ENCODE peak calls at places on chromosome 2, in six cellular contexts. P is GM23338, N is bronchial epithelial cell, Z is GM12865, E is choroid plexus epithelial cell, G is IMR-90. U is an unnamed sample.

GRCh38 chr2:15494877-15495276 is 66.3 kb downstream of the NBAS start:
- DNase-seq in P (no peak), N (peak), Z (no peak), E (no peak), G (no peak), U (no peak)

GRCh38 chr2:88638743-88639142 is 11.5 kb upstream of the EIF2AK3 start:
- DNase-seq in P (no peak), N (peak), Z (no peak), E (peak), G (no peak), U (no peak)

GRCh38 chr2:12928197-12928596 is 211.5 kb downstream of the TRIB2 start:
- DNase-seq in P (no peak), N (peak), Z (no peak), E (peak), G (peak), U (no peak)

GRCh38 chr2:38080346-38080745 is 4.4 kb upstream of the CYP1B1 start:
- DNase-seq in P (no peak), N (no peak), Z (no peak), E (no peak), G (no peak), U (no peak)

GRCh38 chr2:146994246-146994645 is 850.6 kb upstream of the ACVR2A start:
- DNase-seq in P (no peak), N (no peak), Z (no peak), E (no peak), G (no peak), U (no peak)

GRCh38 chr2:165898381-165898780 is 55.2 kb downstream of the TTC21B start:
- DNase-seq in P (no peak), N (peak), Z (no peak), E (no peak), G (peak), U (no peak)

GRCh38 chr2:66569974-66570373 is 135.0 kb downstream of the MEIS1 start:
- DNase-seq in P (no peak), N (no peak), Z (no peak), E (no peak), G (no peak), U (no peak)

GRCh38 chr2:236875906-236876505 is 209.7 kb upstream of the COPS8 start:
- DNase-seq in P (no peak), N (peak), Z (no peak), E (no peak), G (no peak), U (peak)

GRCh38 chr2:117057021-117057420 is 757.5 kb upstream of the DDX18 start:
- DNase-seq in P (no peak), N (no peak), Z (no peak), E (no peak), G (no peak), U (no peak)

GRCh38 chr2:24482972-24483300 is 8.1 kb upstream of the NCOA1 start:
- DNase-seq in P (no peak), N (no peak), Z (no peak), E (no peak), G (no peak), U (no peak)

GRCh38 chr2:24482256-24482971 is 8.6 kb upstream of the NCOA1 start:
- DNase-seq in P (no peak), N (peak), Z (no peak), E (no peak), G (no peak), U (no peak)

GRCh38 chr2:24486628-24487027 is 4.4 kb upstream of the NCOA1 start:
- DNase-seq in P (no peak), N (no peak), Z (no peak), E (no peak), G (no peak), U (no peak)

GRCh38 chr2:24489465-24489864 is 1.6 kb upstream of the NCOA1 start:
- DNase-seq in P (peak), N (no peak), Z (no peak), E (no peak), G (no peak), U (no peak)

GRCh38 chr2:24485191-24485590 is 5.9 kb upstream of the NCOA1 start:
- DNase-seq in P (no peak), N (no peak), Z (no peak), E (no peak), G (no peak), U (no peak)
- TF ChIP-seq CTCF in P (no peak), N (no peak), Z (no peak), E (no peak), G (no peak), U (no peak)

DNA sequence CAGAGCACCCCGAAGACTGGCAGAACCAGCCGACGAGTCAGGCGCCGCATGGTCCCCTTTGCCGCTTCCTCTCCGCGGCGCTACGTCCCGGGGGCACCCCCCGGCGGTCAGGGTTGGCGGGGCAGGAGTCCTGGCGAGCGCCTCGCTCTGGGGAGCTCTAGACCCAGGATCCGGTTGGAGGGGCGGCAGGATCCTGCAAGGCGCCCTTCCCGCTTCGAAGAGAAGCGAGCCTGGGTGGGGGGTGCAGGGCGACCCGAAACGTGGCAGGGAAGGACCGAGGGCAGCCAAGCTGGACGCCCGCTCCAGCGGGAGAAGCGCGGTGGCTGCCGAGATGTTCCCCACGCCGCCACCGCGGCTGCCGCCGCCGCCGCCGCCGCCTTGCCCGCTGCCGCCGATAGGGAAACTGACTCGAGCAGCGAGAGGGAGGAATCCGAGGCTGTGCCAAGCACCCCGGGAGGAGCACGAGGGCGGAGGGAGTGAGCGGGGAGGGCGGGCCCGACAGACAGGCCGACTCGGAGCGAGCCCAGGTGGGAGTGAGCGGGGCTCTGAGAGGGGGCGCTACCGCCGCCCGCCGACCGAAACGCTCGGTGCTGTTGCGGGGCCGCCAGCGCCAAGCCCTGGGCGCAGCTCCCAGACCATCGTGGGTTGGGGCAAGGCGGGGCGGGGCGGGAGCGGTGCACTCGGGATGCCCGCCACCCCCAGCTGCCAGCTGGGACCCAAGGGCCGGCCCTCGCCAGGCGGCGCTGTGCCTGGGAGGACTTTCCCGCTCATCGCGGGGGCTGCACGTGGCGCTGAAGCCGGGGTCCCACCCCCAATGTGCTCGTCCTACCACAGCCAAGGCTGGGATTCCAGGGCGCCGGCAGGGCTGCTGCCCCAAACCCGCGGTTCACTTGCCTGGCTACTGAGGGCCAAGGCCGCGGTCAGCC is at the start of gene GALNT14:
- DNase-seq in P (peak), N (peak), Z (peak), E (peak), G (peak), U (no peak)
- TF ChIP-seq CTCF in P (peak), N (peak), Z (peak), E (peak), G (peak), U (no peak)

DNA sequence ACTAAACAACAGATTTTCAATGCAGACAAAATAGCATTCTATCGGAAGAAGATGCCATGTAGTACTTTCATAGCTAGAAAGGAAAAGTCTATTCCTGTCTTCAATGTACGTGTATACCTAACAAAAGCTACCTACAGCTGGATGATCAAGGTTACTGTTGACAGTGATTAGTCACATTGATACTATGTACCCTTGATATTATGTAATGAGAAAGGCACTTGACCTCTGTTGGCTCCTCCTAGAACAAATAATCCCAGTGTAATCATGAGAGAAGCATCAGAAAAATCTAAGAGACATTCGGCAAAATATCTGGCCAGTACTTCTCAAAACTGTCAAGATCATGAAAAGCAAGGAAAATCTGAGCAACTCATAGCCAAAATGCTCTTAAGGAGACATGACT is 44.4 kb upstream of the LRRTM4 start:
- DNase-seq in P (no peak), N (peak), Z (no peak), E (no peak), G (no peak), U (no peak)
- TF ChIP-seq CTCF in P (no peak), N (no peak), Z (no peak), E (no peak), G (no peak), U (no peak)

GRCh38 chr2:238847841-238848565 is at the start of gene TWIST2:
- DNase-seq in P (peak), N (peak), Z (no peak), E (peak), G (peak), U (peak)
- TF ChIP-seq CTCF in P (no peak), N (no peak), Z (no peak), E (peak), G (no peak), U (no peak)

GRCh38 chr2:189982777-189983394 is 79.6 kb downstream of the MSTN start:
- DNase-seq in P (peak), N (peak), Z (peak), E (peak), G (no peak), U (no peak)
- TF ChIP-seq CTCF in P (peak), N (peak), Z (peak), E (peak), G (peak), U (no peak)

U was measured in lower leg skin.